ENCODE peak calls at places on chromosome 9, in six cellular contexts. One of them, this sample, is unnamed.

GRCh38 chr9:97515662-97516061 is 14.2 kb downstream of the TMOD1 start:
- DNase-seq in HTR-8/SVneo: no peak
- DNase-seq in NCI-H510A: no peak
- DNase-seq in EH: no peak
- DNase-seq in stimulated activated CD4-positive, alpha-beta T cell treated with anti-CD3 and anti-CD28 coated beads, Interleukin-1b, Interleukin-23, amount 100 ng/mL, for 24 hours: no peak
- DNase-seq in fibroblast of the aortic adventitia: no peak
- DNase-seq in this sample: no peak

GRCh38 chr9:99831857-99832557 is 10.3 kb downstream of the NR4A3 start:
- DNase-seq in EH: no peak
- DNase-seq in HTR-8/SVneo: no peak
- DNase-seq in stimulated activated CD4-positive, alpha-beta T cell treated with anti-CD3 and anti-CD28 coated beads, Interleukin-1b, Interleukin-23, amount 100 ng/mL, for 24 hours: no peak
- DNase-seq in fibroblast of the aortic adventitia: no peak
- DNase-seq in NCI-H510A: no peak
- DNase-seq in this sample: no peak

GRCh38 chr9:8315211-8315610 is 515.6 kb upstream of the DMAC1 start:
- DNase-seq in HTR-8/SVneo: no peak
- DNase-seq in EH: no peak
- DNase-seq in NCI-H510A: no peak
- DNase-seq in fibroblast of the aortic adventitia: peak; percentile 75
- DNase-seq in stimulated activated CD4-positive, alpha-beta T cell treated with anti-CD3 and anti-CD28 coated beads, Interleukin-1b, Interleukin-23, amount 100 ng/mL, for 24 hours: no peak
- DNase-seq in this sample: no peak

GRCh38 chr9:79581794-79582193 is 10.0 kb downstream of the TLE4 start:
- DNase-seq in stimulated activated CD4-positive, alpha-beta T cell treated with anti-CD3 and anti-CD28 coated beads, Interleukin-1b, Interleukin-23, amount 100 ng/mL, for 24 hours: no peak
- DNase-seq in EH: peak; percentile 89
- DNase-seq in HTR-8/SVneo: no peak
- DNase-seq in NCI-H510A: no peak
- DNase-seq in fibroblast of the aortic adventitia: peak; percentile 60
- DNase-seq in this sample: peak; percentile 39

GRCh38 chr9:37408933-37409710 is 13.4 kb upstream of the GRHPR start:
- DNase-seq in EH: no peak
- DNase-seq in fibroblast of the aortic adventitia: no peak
- DNase-seq in NCI-H510A: no peak
- DNase-seq in HTR-8/SVneo: no peak
- DNase-seq in stimulated activated CD4-positive, alpha-beta T cell treated with anti-CD3 and anti-CD28 coated beads, Interleukin-1b, Interleukin-23, amount 100 ng/mL, for 24 hours: peak; percentile 34
- DNase-seq in this sample: no peak

GRCh38 chr9:128163027-128163515 is 3.0 kb downstream of the BBLN start:
- DNase-seq in NCI-H510A: no peak
- DNase-seq in EH: no peak
- DNase-seq in fibroblast of the aortic adventitia: no peak
- DNase-seq in HTR-8/SVneo: no peak
- DNase-seq in stimulated activated CD4-positive, alpha-beta T cell treated with anti-CD3 and anti-CD28 coated beads, Interleukin-1b, Interleukin-23, amount 100 ng/mL, for 24 hours: no peak
- DNase-seq in this sample: no peak

GRCh38 chr9:84002344-84002743 is 21.7 kb downstream of the RMI1 start:
- DNase-seq in HTR-8/SVneo: no peak
- DNase-seq in fibroblast of the aortic adventitia: peak; percentile 42
- DNase-seq in NCI-H510A: no peak
- DNase-seq in stimulated activated CD4-positive, alpha-beta T cell treated with anti-CD3 and anti-CD28 coated beads, Interleukin-1b, Interleukin-23, amount 100 ng/mL, for 24 hours: no peak
- DNase-seq in EH: peak; percentile 21
- DNase-seq in this sample: no peak

GRCh38 chr9:115522928-115523327 is 405.0 kb upstream of the TNC start:
- DNase-seq in NCI-H510A: no peak
- DNase-seq in EH: no peak
- DNase-seq in fibroblast of the aortic adventitia: no peak
- DNase-seq in HTR-8/SVneo: no peak
- DNase-seq in stimulated activated CD4-positive, alpha-beta T cell treated with anti-CD3 and anti-CD28 coated beads, Interleukin-1b, Interleukin-23, amount 100 ng/mL, for 24 hours: no peak
- DNase-seq in this sample: no peak

GRCh38 chr9:74975538-74975937 is 22.8 kb upstream of the C9orf40 start:
- DNase-seq in NCI-H510A: no peak
- DNase-seq in fibroblast of the aortic adventitia: no peak
- DNase-seq in EH: no peak
- DNase-seq in stimulated activated CD4-positive, alpha-beta T cell treated with anti-CD3 and anti-CD28 coated beads, Interleukin-1b, Interleukin-23, amount 100 ng/mL, for 24 hours: no peak
- DNase-seq in HTR-8/SVneo: no peak
- DNase-seq in this sample: no peak

GRCh38 chr9:131668439-131669233 is 71.2 kb downstream of the RAPGEF1 start:
- DNase-seq in fibroblast of the aortic adventitia: peak; percentile 56
- DNase-seq in EH: peak; percentile 83
- DNase-seq in NCI-H510A: no peak
- DNase-seq in stimulated activated CD4-positive, alpha-beta T cell treated with anti-CD3 and anti-CD28 coated beads, Interleukin-1b, Interleukin-23, amount 100 ng/mL, for 24 hours: no peak
- DNase-seq in HTR-8/SVneo: no peak
- DNase-seq in this sample: no peak

GRCh38 chr9:8717146-8717545 is 917.6 kb upstream of the DMAC1 start:
- DNase-seq in stimulated activated CD4-positive, alpha-beta T cell treated with anti-CD3 and anti-CD28 coated beads, Interleukin-1b, Interleukin-23, amount 100 ng/mL, for 24 hours: no peak
- DNase-seq in fibroblast of the aortic adventitia: no peak
- DNase-seq in EH: no peak
- DNase-seq in NCI-H510A: no peak
- DNase-seq in HTR-8/SVneo: no peak
- DNase-seq in this sample: no peak

GRCh38 chr9:1673300-1673699 is 341.8 kb upstream of the SMARCA2 start:
- DNase-seq in EH: no peak
- DNase-seq in NCI-H510A: no peak
- DNase-seq in stimulated activated CD4-positive, alpha-beta T cell treated with anti-CD3 and anti-CD28 coated beads, Interleukin-1b, Interleukin-23, amount 100 ng/mL, for 24 hours: no peak
- DNase-seq in fibroblast of the aortic adventitia: no peak
- DNase-seq in HTR-8/SVneo: no peak
- DNase-seq in this sample: no peak

GRCh38 chr9:134861586-134862334 is 18.9 kb upstream of the FCN2 start:
- DNase-seq in EH: no peak
- DNase-seq in NCI-H510A: no peak
- DNase-seq in fibroblast of the aortic adventitia: no peak
- DNase-seq in stimulated activated CD4-positive, alpha-beta T cell treated with anti-CD3 and anti-CD28 coated beads, Interleukin-1b, Interleukin-23, amount 100 ng/mL, for 24 hours: no peak
- DNase-seq in HTR-8/SVneo: no peak
- DNase-seq in this sample: no peak

GRCh38 chr9:77601476-77602056 is 46.6 kb downstream of the GNA14 start:
- DNase-seq in NCI-H510A: no peak
- DNase-seq in HTR-8/SVneo: no peak
- DNase-seq in fibroblast of the aortic adventitia: no peak
- DNase-seq in stimulated activated CD4-positive, alpha-beta T cell treated with anti-CD3 and anti-CD28 coated beads, Interleukin-1b, Interleukin-23, amount 100 ng/mL, for 24 hours: no peak
- DNase-seq in EH: no peak
- DNase-seq in this sample: no peak

GRCh38 chr9:106419737-106420136 is 443.2 kb upstream of the ZNF462 start:
- DNase-seq in HTR-8/SVneo: no peak
- DNase-seq in fibroblast of the aortic adventitia: no peak
- DNase-seq in NCI-H510A: no peak
- DNase-seq in stimulated activated CD4-positive, alpha-beta T cell treated with anti-CD3 and anti-CD28 coated beads, Interleukin-1b, Interleukin-23, amount 100 ng/mL, for 24 hours: no peak
- DNase-seq in EH: peak; percentile 45
- DNase-seq in this sample: no peak

GRCh38 chr9:130501645-130502044 is 56.9 kb downstream of the ASS1 start:
- DNase-seq in NCI-H510A: no peak
- DNase-seq in fibroblast of the aortic adventitia: no peak
- DNase-seq in stimulated activated CD4-positive, alpha-beta T cell treated with anti-CD3 and anti-CD28 coated beads, Interleukin-1b, Interleukin-23, amount 100 ng/mL, for 24 hours: no peak
- DNase-seq in HTR-8/SVneo: no peak
- DNase-seq in EH: no peak
- DNase-seq in this sample: no peak

GRCh38 chr9:16223074-16223871 is 647.2 kb downstream of the BNC2 start:
- DNase-seq in HTR-8/SVneo: no peak
- DNase-seq in EH: peak; percentile 29
- DNase-seq in stimulated activated CD4-positive, alpha-beta T cell treated with anti-CD3 and anti-CD28 coated beads, Interleukin-1b, Interleukin-23, amount 100 ng/mL, for 24 hours: no peak
- DNase-seq in NCI-H510A: no peak
- DNase-seq in fibroblast of the aortic adventitia: no peak
- DNase-seq in this sample: no peak

GRCh38 chr9:75001719-75002421 is 26.2 kb downstream of the CARNMT1 start:
- DNase-seq in NCI-H510A: peak; percentile 22
- DNase-seq in HTR-8/SVneo: peak; percentile 31
- DNase-seq in EH: peak; percentile 83
- DNase-seq in fibroblast of the aortic adventitia: peak; percentile 95
- DNase-seq in stimulated activated CD4-positive, alpha-beta T cell treated with anti-CD3 and anti-CD28 coated beads, Interleukin-1b, Interleukin-23, amount 100 ng/mL, for 24 hours: no peak
- DNase-seq in this sample: no peak

GRCh38 chr9:1979815-1980367 is 35.3 kb upstream of the SMARCA2 start:
- DNase-seq in fibroblast of the aortic adventitia: peak; percentile 51
- DNase-seq in HTR-8/SVneo: no peak
- DNase-seq in NCI-H510A: no peak
- DNase-seq in stimulated activated CD4-positive, alpha-beta T cell treated with anti-CD3 and anti-CD28 coated beads, Interleukin-1b, Interleukin-23, amount 100 ng/mL, for 24 hours: no peak
- DNase-seq in EH: peak; percentile 89
- DNase-seq in this sample: no peak

GRCh38 chr9:122827759-122828090 is 663 bp downstream of the PDCL start:
- DNase-seq in fibroblast of the aortic adventitia: peak; percentile 51
- DNase-seq in NCI-H510A: no peak
- DNase-seq in HTR-8/SVneo: peak; percentile 13
- DNase-seq in EH: peak; percentile 62
- DNase-seq in stimulated activated CD4-positive, alpha-beta T cell treated with anti-CD3 and anti-CD28 coated beads, Interleukin-1b, Interleukin-23, amount 100 ng/mL, for 24 hours: no peak
- DNase-seq in this sample: no peak

GRCh38 chr9:130239741-130240241 is 25.8 kb upstream of the HMCN2 start:
- DNase-seq in fibroblast of the aortic adventitia: no peak
- DNase-seq in HTR-8/SVneo: no peak
- DNase-seq in NCI-H510A: no peak
- DNase-seq in stimulated activated CD4-positive, alpha-beta T cell treated with anti-CD3 and anti-CD28 coated beads, Interleukin-1b, Interleukin-23, amount 100 ng/mL, for 24 hours: no peak
- DNase-seq in EH: peak; percentile 16
- DNase-seq in this sample: no peak

GRCh38 chr9:13993482-13994267 is 320.3 kb downstream of the NFIB start:
- DNase-seq in fibroblast of the aortic adventitia: no peak
- DNase-seq in stimulated activated CD4-positive, alpha-beta T cell treated with anti-CD3 and anti-CD28 coated beads, Interleukin-1b, Interleukin-23, amount 100 ng/mL, for 24 hours: no peak
- DNase-seq in HTR-8/SVneo: no peak
- DNase-seq in NCI-H510A: no peak
- DNase-seq in EH: no peak
- DNase-seq in this sample: no peak

This sample was measured in mesothelial cell of epicardium.